ENCODE peak calls at places on chromosomes 7 and 10, in seven cellular contexts. S is anterior cingulate cortex, D is islet precursor cell, F is glomerular endothelial cell, M is GM06990, P is GDM1, O is GM03348. E is an unnamed sample.

GRCh38 chr7:116610210-116610609 is 61.8 kb upstream of the MET start:
- DNase-seq in S (no peak), D (no peak), F (no peak), M (no peak), P (no peak), O (peak), E (no peak)

GRCh38 chr10:70599319-70599718 is 3.2 kb downstream of the PRF1 start:
- DNase-seq in S (no peak), D (no peak), F (no peak), M (no peak), P (no peak), O (no peak), E (no peak)

GRCh38 chr10:44194435-44194834 is 190.5 kb downstream of the CXCL12 start:
- DNase-seq in S (no peak), D (peak), F (no peak), M (no peak), P (no peak), O (no peak), E (no peak)

GRCh38 chr10:133009218-133009954 is 67.0 kb upstream of the CFAP46 start:
- DNase-seq in S (no peak), D (peak), F (no peak), M (no peak), P (no peak), O (peak), E (no peak)

GRCh38 chr7:219581-220150 is 27.3 kb downstream of the FAM20C start:
- DNase-seq in S (peak), D (no peak), F (no peak), M (no peak), P (no peak), O (no peak), E (no peak)

GRCh38 chr10:99993994-99994689 is 15.6 kb downstream of the DNMBP start:
- DNase-seq in S (no peak), D (peak), F (no peak), M (peak), P (peak), O (peak), E (no peak)

GRCh38 chr10:97518601-97519043 is 19.9 kb downstream of the UBTD1 start:
- DNase-seq in S (no peak), D (no peak), F (no peak), M (no peak), P (no peak), O (no peak), E (no peak)

GRCh38 chr10:74586088-74586585 is 240.3 kb upstream of the KAT6B start:
- DNase-seq in S (no peak), D (peak), F (no peak), M (peak), P (no peak), O (no peak), E (peak)

GRCh38 chr10:36425140-36425797 is 700.1 kb upstream of the ANKRD30A start:
- DNase-seq in S (no peak), D (no peak), F (no peak), M (no peak), P (no peak), O (no peak), E (no peak)

GRCh38 chr10:132418520-132419416 is 21.8 kb downstream of the PWWP2B start:
- DNase-seq in S (no peak), D (peak), F (no peak), M (no peak), P (no peak), O (no peak), E (no peak)

GRCh38 chr7:43758861-43759683 is 592 bp downstream of the BLVRA start:
- DNase-seq in S (no peak), D (peak), F (no peak), M (peak), P (peak), O (peak), E (no peak)

GRCh38 chr7:93920496-93921189 is 892 bp upstream of the GNG11 start:
- DNase-seq in S (no peak), D (no peak), F (no peak), M (no peak), P (no peak), O (peak), E (no peak)

GRCh38 chr10:72416661-72417060 is 61.9 kb upstream of the DNAJB12 start:
- DNase-seq in S (no peak), D (no peak), F (no peak), M (no peak), P (no peak), O (no peak), E (no peak)

GRCh38 chr7:140867467-140868314 is 57.0 kb downstream of the BRAF start:
- DNase-seq in S (no peak), D (no peak), F (no peak), M (no peak), P (no peak), O (no peak), E (no peak)

GRCh38 chr7:7416031-7416968 is 119.4 kb downstream of the COL28A1 start:
- DNase-seq in S (no peak), D (no peak), F (no peak), M (no peak), P (no peak), O (no peak), E (no peak)

GRCh38 chr10:132939957-132940790 is 2.2 kb downstream of the CFAP46 start:
- DNase-seq in S (peak), D (peak), F (no peak), M (peak), P (no peak), O (peak), E (no peak)